ENCODE peak calls at places on chromosomes 13 and 19, in eight cellular contexts. Z is stimulated activated CD4-positive, alpha-beta T cell treated with anti-CD3 and anti-CD28 coated beads, Interleukin-1b, Interleukin-23, amount 100 ng/mL, for 4 hours; K is WTC11; F is T-helper 17 cell; D is HFFc6; G is activated naive CD4-positive, alpha-beta T cell treated with anti-CD3 and anti-CD28 coated beads, Interleukin-2, amount 10 ng/mL, durations not matched to agents 7 days and 5 days; C is dorsolateral prefrontal cortex; R is HTR-8/SVneo. N is an unnamed sample.

GRCh38 chr19:6723738-6724137 is 3.3 kb upstream of the C3 start:
- DNase-seq in G (no peak), Z (no peak), C (no peak), D (no peak), F (no peak), K (no peak), R (no peak), N (no peak)

GRCh38 chr19:13796301-13797057 is 1.2 kb downstream of the ZSWIM4 start:
- DNase-seq in D (peak), R (peak), K (peak), C (no peak), G (no peak), F (no peak), Z (no peak), N (peak)

GRCh38 chr19:39934584-39935233 is at the start of gene FCGBP:
- DNase-seq in F (no peak), G (no peak), C (no peak), D (no peak), K (no peak), Z (no peak), R (no peak), N (no peak)

GRCh38 chr13:113552786-113553540 is 31.6 kb upstream of the TFDP1 start:
- DNase-seq in R (no peak), Z (no peak), D (no peak), K (no peak), F (no peak), C (no peak), G (no peak), N (no peak)

GRCh38 chr19:16397791-16398529 is 73.3 kb downstream of the KLF2 start:
- DNase-seq in C (no peak), F (no peak), K (no peak), Z (no peak), G (no peak), R (no peak), D (no peak), N (peak)

GRCh38 chr13:24274452-24274971 is 34.9 kb upstream of the C1QTNF9 start:
- DNase-seq in C (no peak), Z (peak), G (peak), D (no peak), K (no peak), R (no peak), F (peak), N (no peak)

GRCh38 chr13:105763851-105764250 is 771.6 kb downstream of the EFNB2 start:
- DNase-seq in K (no peak), Z (no peak), R (no peak), G (no peak), F (no peak), C (no peak), D (no peak), N (no peak)

GRCh38 chr13:74687452-74688180 is 553.4 kb upstream of the KLF12 start:
- DNase-seq in Z (no peak), K (no peak), F (no peak), G (no peak), D (no peak), C (no peak), R (no peak), N (no peak)

GRCh38 chr13:114111577-114111976 is 20.8 kb downstream of the RASA3 start:
- DNase-seq in R (no peak), F (no peak), K (no peak), G (no peak), Z (no peak), D (peak), C (no peak), N (no peak)

GRCh38 chr13:44436589-44437337 is 63.1 kb downstream of the SERP2 start:
- DNase-seq in F (no peak), K (peak), C (peak), D (peak), R (peak), Z (peak), G (peak), N (peak)

GRCh38 chr13:94416454-94417080 is 62.9 kb downstream of the DCT start:
- DNase-seq in R (no peak), K (peak), G (no peak), Z (no peak), F (no peak), C (no peak), D (no peak), N (no peak)

GRCh38 chr13:70362820-70363219 is 254.6 kb upstream of the KLHL1 start:
- DNase-seq in K (no peak), G (no peak), R (no peak), Z (no peak), C (no peak), F (no peak), D (no peak), N (no peak)

GRCh38 chr13:73849292-73849691 is 284.9 kb downstream of the KLF12 start:
- DNase-seq in G (peak), C (no peak), D (peak), Z (no peak), F (no peak), R (peak), K (peak), N (peak)

GRCh38 chr19:31749231-31749630 is 400.0 kb upstream of the TSHZ3 start:
- DNase-seq in C (no peak), R (no peak), F (no peak), K (no peak), G (no peak), D (no peak), Z (no peak), N (no peak)

GRCh38 chr19:55080121-55080914 is 4.6 kb downstream of the EPS8L1 start:
- DNase-seq in Z (peak), G (peak), C (no peak), K (peak), D (no peak), F (peak), R (peak), N (peak)

GRCh38 chr19:46932346-46932745 is 71.5 kb downstream of the ARHGAP35 start:
- DNase-seq in F (no peak), R (no peak), G (no peak), D (peak), C (no peak), Z (no peak), K (no peak), N (peak)

GRCh38 chr13:66425741-66426140 is 804.4 kb downstream of the PCDH9 start:
- DNase-seq in C (no peak), G (no peak), K (no peak), D (no peak), Z (no peak), F (no peak), R (no peak), N (no peak)

GRCh38 chr13:41299316-41300094 is 11.6 kb upstream of the NAA16 start:
- DNase-seq in K (no peak), F (no peak), Z (no peak), D (no peak), G (no peak), R (no peak), C (no peak), N (no peak)

GRCh38 chr19:11138659-11139526 is 16.7 kb downstream of the SPC24 start:
- DNase-seq in Z (no peak), G (no peak), K (peak), R (peak), D (peak), F (no peak), C (peak), N (peak)

GRCh38 chr19:38707512-38708114 is 36.7 kb downstream of the CAPN12 start:
- DNase-seq in F (no peak), R (no peak), Z (no peak), D (no peak), C (no peak), G (no peak), K (no peak), N (no peak)

GRCh38 chr13:67416047-67416925 is 186.2 kb upstream of the PCDH9 start:
- DNase-seq in Z (no peak), G (no peak), R (peak), F (no peak), C (no peak), D (no peak), K (peak), N (peak)

GRCh38 chr19:27741236-27741635 is 1471.7 kb downstream of the UQCRFS1 start:
- DNase-seq in D (no peak), G (no peak), R (no peak), C (no peak), F (no peak), K (no peak), Z (no peak), N (no peak)

N was measured in GM03348.